ENCODE peak calls at places on chromosomes 2 and 18, in nine cellular contexts. F is effector memory CD4-positive, alpha-beta T cell; M is psoas muscle; O is PC-9; V is epithelial cell of prostate; Q is tibial artery; P is A549; C is pancreas; W is transverse colon. B is an unnamed sample.

GRCh38 chr2:130824492-130825061 is 12.1 kb upstream of the ARHGEF4 start:
- DNase-seq in F (peak; percentile 58), M (no peak), O (peak; percentile 55), V (peak; percentile 99), Q (no peak), P (peak; percentile 78), C (no peak), W (no peak), B (no peak)

GRCh38 chr2:104521247-104521646 is 332.7 kb upstream of the POU3F3 start:
- DNase-seq in F (no peak), M (no peak), O (no peak), V (no peak), Q (no peak), P (no peak), C (no peak), W (no peak), B (no peak)

GRCh38 chr2:172007372-172007771 is 7.6 kb downstream of the METAP1D start:
- DNase-seq in F (no peak), M (no peak), O (no peak), V (no peak), Q (no peak), P (no peak), C (no peak), W (no peak), B (no peak)

GRCh38 chr2:196479350-196479749 is 160.2 kb upstream of the CCDC150 start:
- DNase-seq in F (no peak), M (no peak), O (no peak), V (no peak), Q (no peak), P (no peak), C (no peak), W (no peak), B (no peak)

GRCh38 chr2:235216901-235217300 is 265.1 kb downstream of the SH3BP4 start:
- DNase-seq in F (no peak), M (no peak), O (no peak), V (no peak), Q (no peak), P (no peak), C (no peak), W (no peak), B (no peak)

GRCh38 chr2:121356058-121356640 is 71.1 kb upstream of the TFCP2L1 start:
- DNase-seq in F (no peak), M (no peak), O (peak; percentile 56), V (no peak), Q (no peak), P (peak; percentile 62), C (no peak), W (peak; percentile 59), B (peak; percentile 56)

GRCh38 chr18:22108674-22109073 is 60.7 kb upstream of the GATA6 start:
- DNase-seq in F (no peak), M (no peak), O (peak; percentile 4), V (no peak), Q (no peak), P (no peak), C (no peak), W (no peak), B (peak; percentile 35)

GRCh38 chr2:207674826-207675225 is 36.6 kb upstream of the CCNYL1 start:
- DNase-seq in F (no peak), M (no peak), O (no peak), V (no peak), Q (no peak), P (no peak), C (no peak), W (no peak), B (no peak)

GRCh38 chr2:63488118-63488713 is 100.1 kb downstream of the WDPCP start:
- DNase-seq in F (no peak), M (no peak), O (peak; percentile 12), V (no peak), Q (no peak), P (peak; percentile 8), C (no peak), W (no peak), B (no peak)

GRCh38 chr2:237475704-237476107 is 11.3 kb upstream of the MLPH start:
- DNase-seq in F (no peak), M (peak; percentile 42), O (no peak), V (peak; percentile 36), Q (no peak), P (peak; percentile 65), C (no peak), W (no peak), B (no peak)

GRCh38 chr2:8986327-8986976 is 17.0 kb downstream of the MBOAT2 start:
- DNase-seq in F (no peak), M (no peak), O (no peak), V (no peak), Q (no peak), P (no peak), C (no peak), W (no peak), B (no peak)

GRCh38 chr2:72222829-72223564 is 75.3 kb upstream of the CYP26B1 start:
- DNase-seq in F (no peak), M (no peak), O (no peak), V (no peak), Q (no peak), P (no peak), C (no peak), W (no peak), B (no peak)

GRCh38 chr2:119522561-119523110 is 1.6 kb downstream of the SCTR start:
- DNase-seq in F (no peak), M (no peak), O (no peak), V (no peak), Q (no peak), P (no peak), C (peak; percentile 31), W (no peak), B (no peak)

GRCh38 chr2:157825885-157826284 is 50.2 kb downstream of the ACVR1 start:
- DNase-seq in F (no peak), M (peak; percentile 25), O (peak; percentile 18), V (peak; percentile 97), Q (no peak), P (no peak), C (no peak), W (no peak), B (no peak)

GRCh38 chr18:32274307-32274706 is 84.5 kb downstream of the MEP1B start:
- DNase-seq in F (no peak), M (no peak), O (no peak), V (no peak), Q (no peak), P (no peak), C (no peak), W (no peak), B (no peak)

GRCh38 chr2:129396980-129397599 is 582.4 kb upstream of the RAB6C start:
- DNase-seq in F (no peak), M (no peak), O (peak; percentile 16), V (peak; percentile 16), Q (no peak), P (no peak), C (peak; percentile 27), W (no peak), B (no peak)

GRCh38 chr2:241692448-241692847 is 5.8 kb upstream of the DTYMK start:
- DNase-seq in F (no peak), M (no peak), O (no peak), V (no peak), Q (no peak), P (no peak), C (no peak), W (no peak), B (no peak)

GRCh38 chr2:205175831-205176230 is 506.5 kb upstream of the NRP2 start:
- DNase-seq in F (no peak), M (no peak), O (no peak), V (no peak), Q (no peak), P (no peak), C (peak; percentile 39), W (no peak), B (no peak)
- H3K27ac ChIP-seq in F (no peak overlapping the region), M (no peak overlapping the region), O (no peak overlapping the region), V (no peak overlapping the region), Q (no peak overlapping the region), P (no peak overlapping the region), C (no peak overlapping the region), W (no peak overlapping the region), B (no peak overlapping the region)

GRCh38 chr2:96353032-96353561 is 17.5 kb downstream of the NCAPH start:
- DNase-seq in F (no peak), M (peak; percentile 73), O (no peak), V (no peak), Q (peak; percentile 85), P (no peak), C (peak; percentile 44), W (no peak), B (no peak)
- H3K27ac ChIP-seq in F (no peak overlapping the region), M (peak overlapping the region; percentile 14), O (no peak overlapping the region), V (no peak overlapping the region), Q (peak overlapping the region; percentile 75), P (no peak overlapping the region), C (no peak overlapping the region), W (no peak overlapping the region), B (peak overlapping the region; percentile 43)

DNA sequence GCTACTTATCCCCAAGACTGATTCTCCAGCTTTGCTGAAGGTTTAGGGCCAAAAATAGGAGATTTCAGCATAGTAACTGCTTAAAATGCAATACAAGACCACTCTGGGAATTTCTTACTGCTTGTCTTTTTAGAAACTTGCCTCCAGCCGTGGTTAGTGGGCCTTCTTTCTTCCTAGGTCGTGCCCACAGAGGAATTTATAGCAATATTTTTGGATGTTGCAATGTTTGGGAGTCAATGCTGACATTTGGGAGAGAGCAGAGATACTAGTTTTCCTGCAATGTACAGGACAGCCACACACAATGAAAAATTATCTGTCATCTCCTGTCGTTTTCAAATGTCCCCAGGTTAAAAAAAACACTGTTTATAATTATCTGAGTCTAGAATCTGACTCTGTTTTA is 25.6 kb upstream of the CERS6 start:
- DNase-seq in F (no peak), M (no peak), O (no peak), V (no peak), Q (no peak), P (no peak), C (no peak), W (no peak), B (no peak)
- H3K27ac ChIP-seq in F (no peak overlapping the region), M (no peak overlapping the region), O (no peak overlapping the region), V (no peak overlapping the region), Q (no peak overlapping the region), P (no peak overlapping the region), C (no peak overlapping the region), W (no peak overlapping the region), B (no peak overlapping the region)

GRCh38 chr18:54828986-54829385 is 709 bp downstream of the RAB27B start:
- DNase-seq in F (no peak), M (no peak), O (no peak), V (no peak), Q (no peak), P (no peak), C (no peak), W (no peak), B (no peak)
- H3K27ac ChIP-seq in F (no peak overlapping the region), M (no peak overlapping the region), O (peak overlapping the region; percentile 90), V (peak overlapping the region; percentile 82), Q (no peak overlapping the region), P (peak overlapping the region; percentile 98), C (peak overlapping the region; percentile 91), W (peak overlapping the region; percentile 82), B (peak overlapping the region; percentile 93)